ENCODE peak calls at places on chromosomes 13 and 19, in four cellular contexts. F is ascending aorta, D is fibroblast of lung, M is transverse colon. V is an unnamed sample.

GRCh38 chr19:6765738-6766356 is 1.4 kb downstream of the SH2D3A start:
- DNase-seq in F (no peak), D (no peak), M (peak; percentile 95), V (peak; percentile 24)

GRCh38 chr19:50204811-50205675 is 1.6 kb downstream of the MYH14 start:
- DNase-seq in F (no peak), D (no peak), M (peak; percentile 95), V (no peak)

GRCh38 chr19:33175886-33176669 is 18.1 kb upstream of the LRP3 start:
- DNase-seq in F (no peak), D (peak; percentile 33), M (no peak), V (peak; percentile 50)

GRCh38 chr19:44662686-44663085 is 8.6 kb upstream of the CEACAM19 start:
- DNase-seq in F (no peak), D (peak; percentile 92), M (no peak), V (no peak)

GRCh38 chr19:6862673-6863078 is 24.7 kb upstream of the ADGRE1 start:
- DNase-seq in F (peak; percentile 46), D (peak; percentile 76), M (peak; percentile 87), V (peak; percentile 90)

GRCh38 chr19:16320987-16321386 is 3.6 kb upstream of the KLF2 start:
- DNase-seq in F (no peak), D (no peak), M (no peak), V (no peak)

GRCh38 chr13:107079423-107080099 is 511.6 kb upstream of the ARGLU1 start:
- DNase-seq in F (no peak), D (no peak), M (no peak), V (no peak)

GRCh38 chr19:10603873-10604459 is 16.9 kb upstream of the AP1M2 start:
- DNase-seq in F (no peak), D (no peak), M (peak; percentile 24), V (peak; percentile 10)

GRCh38 chr13:67308004-67308772 is 78.1 kb upstream of the PCDH9 start:
- DNase-seq in F (no peak), D (no peak), M (no peak), V (no peak)

GRCh38 chr19:10762656-10763055 is 44.8 kb downstream of the DNM2 start:
- DNase-seq in F (no peak), D (no peak), M (peak; percentile 81), V (peak; percentile 63)

GRCh38 chr19:13864513-13865242 is 12.3 kb upstream of the NANOS3 start:
- DNase-seq in F (no peak), D (no peak), M (no peak), V (no peak)

GRCh38 chr19:8322638-8322997 is 1.3 kb downstream of the RPS28 start:
- DNase-seq in F (no peak), D (no peak), M (no peak), V (no peak)

GRCh38 chr13:26706381-26706780 is 54.2 kb downstream of the GPR12 start:
- DNase-seq in F (no peak), D (no peak), M (no peak), V (no peak)

GRCh38 chr19:30450101-30450500 is 77.9 kb downstream of the ZNF536 start:
- DNase-seq in F (no peak), D (peak; percentile 27), M (peak; percentile 17), V (no peak)

GRCh38 chr19:8161135-8161646 is 11.8 kb upstream of the FBN3 start:
- DNase-seq in F (no peak), D (peak; percentile 17), M (no peak), V (peak; percentile 51)

GRCh38 chr19:49447485-49448431 is 3.9 kb downstream of the PIH1D1 start:
- DNase-seq in F (no peak), D (no peak), M (no peak), V (no peak)

GRCh38 chr13:79560954-79561353 is 80.0 kb downstream of the NDFIP2 start:
- DNase-seq in F (no peak), D (no peak), M (no peak), V (no peak)

GRCh38 chr13:112335135-112335534 is 41.0 kb upstream of the SPACA7 start:
- DNase-seq in F (no peak), D (no peak), M (no peak), V (no peak)

GRCh38 chr19:16374436-16374835 is 49.8 kb downstream of the KLF2 start:
- DNase-seq in F (no peak), D (no peak), M (no peak), V (peak; percentile 61)

GRCh38 chr13:46961719-46962118 is 64.9 kb upstream of the HTR2A start:
- DNase-seq in F (no peak), D (peak; percentile 82), M (no peak), V (no peak)

GRCh38 chr13:52644108-52644507 is 1.9 kb downstream of the HNRNPA1L2 start:
- DNase-seq in F (no peak), D (peak; percentile 8), M (no peak), V (no peak)

GRCh38 chr19:40224342-40225148 is 1.9 kb downstream of the CCNP start:
- DNase-seq in F (no peak), D (no peak), M (no peak), V (no peak)

GRCh38 chr19:53172892-53173291 is 14.0 kb upstream of the ZNF347 start:
- DNase-seq in F (no peak), D (peak; percentile 39), M (no peak), V (no peak)

GRCh38 chr13:20680416-20681080 is 23.0 kb upstream of the IL17D start:
- DNase-seq in F (no peak), D (no peak), M (no peak), V (no peak)

GRCh38 chr13:86585826-86586225 is 786.6 kb upstream of the SLITRK6 start:
- DNase-seq in F (no peak), D (peak; percentile 99), M (peak; percentile 26), V (no peak)

GRCh38 chr19:39098365-39099269 is 14.4 kb downstream of the ACP7 start:
- DNase-seq in F (no peak), D (no peak), M (no peak), V (no peak)

GRCh38 chr19:17687141-17687856 is 855 bp downstream of the UNC13A start:
- DNase-seq in F (no peak), D (no peak), M (no peak), V (no peak)

GRCh38 chr13:22483276-22483675 is 697.5 kb upstream of the SGCG start:
- DNase-seq in F (no peak), D (no peak), M (no peak), V (no peak)

GRCh38 chr19:10516671-10517286 is 468 bp downstream of the S1PR5 start:
- DNase-seq in F (no peak), D (no peak), M (no peak), V (no peak)

GRCh38 chr13:113943821-113944565 is 29.9 kb downstream of the C13orf46 start:
- DNase-seq in F (no peak), D (no peak), M (no peak), V (no peak)

GRCh38 chr19:6809262-6809661 is 36.8 kb downstream of the VAV1 start:
- DNase-seq in F (no peak), D (no peak), M (no peak), V (no peak)

GRCh38 chr19:51689751-51690358 is 3.3 kb upstream of the SPACA6 start:
- DNase-seq in F (no peak), D (peak; percentile 41), M (peak; percentile 28), V (no peak)

GRCh38 chr13:66397133-66397532 is 833.0 kb downstream of the PCDH9 start:
- DNase-seq in F (no peak), D (no peak), M (no peak), V (no peak)

GRCh38 chr19:16627194-16627927 is 643 bp downstream of the MED26 start:
- DNase-seq in F (no peak), D (peak; percentile 3), M (peak; percentile 24), V (no peak)

GRCh38 chr19:12655546-12655945 is 11.0 kb downstream of the MAN2B1 start:
- DNase-seq in F (no peak), D (no peak), M (no peak), V (no peak)
- H3K4me1 ChIP-seq in F (no peaks in the 10 kb centered on the region), D (no peaks in the 10 kb centered on the region), M (no peaks in the 10 kb centered on the region), V (no peaks in the 10 kb centered on the region)

GRCh38 chr19:1235625-1236538 is 1.9 kb downstream of the CBARP start:
- DNase-seq in F (no peak), D (no peak), M (no peak), V (no peak)
- H3K4me3 ChIP-seq in F (no peak overlapping the region), D (no peak overlapping the region), M (no peak overlapping the region), V (no peak overlapping the region)

DNA sequence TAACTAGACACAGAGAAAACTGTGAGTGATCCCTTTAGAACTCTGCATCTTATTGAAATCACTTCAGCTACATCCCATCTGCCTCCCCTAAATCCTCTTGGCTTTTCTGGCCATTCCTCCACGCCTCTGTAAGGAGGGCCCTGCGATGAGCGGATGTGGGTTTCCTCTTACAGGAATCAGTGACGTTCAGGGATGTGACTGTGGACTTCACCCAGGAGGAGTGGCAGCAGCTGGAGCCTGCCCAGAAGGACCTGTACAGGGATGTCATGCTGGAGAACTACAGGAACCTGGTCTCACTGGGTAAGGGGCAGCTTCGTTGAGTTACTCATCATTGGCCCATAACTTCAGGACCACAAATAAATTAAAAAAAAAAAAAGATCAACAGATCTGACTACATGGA is 18.5 kb downstream of the ZNF71 start:
- DNase-seq in F (no peak), D (no peak), M (no peak), V (no peak)
- H3K36me3 ChIP-seq in F (peaks cover 80% of the 10 kb centered on the region), D (no peaks in the 10 kb centered on the region), M (no peaks in the 10 kb centered on the region), V (peaks cover 53% of the 10 kb centered on the region)

DNA sequence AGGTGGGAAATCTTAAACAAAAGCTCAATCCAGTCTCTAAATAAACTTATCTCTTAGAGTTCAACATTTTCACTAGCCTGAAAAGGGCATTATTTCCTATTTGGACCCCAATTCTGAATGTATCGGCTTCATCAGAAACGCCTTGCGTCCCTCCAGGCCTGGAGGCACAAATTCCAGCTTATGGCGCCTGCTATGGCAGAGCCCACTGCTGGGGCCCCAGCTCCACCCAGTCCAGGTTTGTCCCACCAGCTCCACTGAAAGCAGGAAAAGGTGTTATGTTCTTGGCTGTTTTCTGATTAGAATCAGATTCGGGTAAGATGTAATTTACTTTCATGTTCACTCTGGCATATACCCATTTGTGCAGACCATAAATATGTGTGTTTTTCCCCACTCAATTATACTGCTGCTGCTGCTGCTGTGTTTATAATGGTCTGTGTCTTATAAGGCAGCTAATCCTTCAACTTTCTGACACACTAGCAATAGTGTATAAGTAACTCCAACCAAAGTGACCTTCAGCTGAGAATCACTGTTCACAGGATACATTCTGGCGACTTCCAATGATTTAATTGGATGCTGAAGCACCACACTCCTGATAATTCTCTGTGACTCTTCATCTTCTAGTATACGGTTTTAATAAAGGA is 6.4 kb downstream of the IRS2 start:
- DNase-seq in F (no peak), D (no peak), M (no peak), V (no peak)
- H3K4me1 ChIP-seq in F (peaks cover 15% of the 10 kb centered on the region), D (peaks cover 3% of the 10 kb centered on the region), M (peaks cover 74% of the 10 kb centered on the region), V (peaks cover 47% of the 10 kb centered on the region)

V was measured in CD4-positive, CD25-positive, alpha-beta regulatory T cell.